ENCODE peak calls at places on chromosomes 7 and 10, in six cellular contexts. J is NCI-H774, Q is posterior vena cava, E is neural progenitor cell, I is WERI-Rb-1, K is T-helper 2 cell. M is an unnamed sample.

GRCh38 chr7:92417913-92418312 is 29.4 kb upstream of the GATAD1 start:
- DNase-seq in J (no peak), Q (no peak), E (peak), I (peak), K (no peak), M (no peak)

GRCh38 chr10:87868277-87868676 is 4.9 kb downstream of the PTEN start:
- DNase-seq in J (no peak), Q (no peak), E (no peak), I (no peak), K (no peak), M (no peak)

GRCh38 chr10:14879801-14880193 is 1.1 kb downstream of the SUV39H2 start:
- DNase-seq in J (no peak), Q (no peak), E (no peak), I (no peak), K (peak), M (no peak)

GRCh38 chr7:132049462-132050304 is 493.3 kb upstream of the PODXL start:
- DNase-seq in J (no peak), Q (no peak), E (peak), I (peak), K (peak), M (no peak)

GRCh38 chr7:15376601-15377000 is 185.2 kb downstream of the AGMO start:
- DNase-seq in J (no peak), Q (no peak), E (no peak), I (no peak), K (no peak), M (no peak)

GRCh38 chr7:137967143-137968018 is 34.5 kb downstream of the CREB3L2 start:
- DNase-seq in J (no peak), Q (no peak), E (peak), I (no peak), K (no peak), M (no peak)

GRCh38 chr7:44057181-44057848 is 8.1 kb downstream of the PGAM2 start:
- DNase-seq in J (no peak), Q (peak), E (no peak), I (no peak), K (no peak), M (no peak)

GRCh38 chr10:35210961-35211360 is 84.3 kb downstream of the CREM start:
- DNase-seq in J (no peak), Q (no peak), E (no peak), I (no peak), K (no peak), M (no peak)

GRCh38 chr10:78875932-78876331 is 192.8 kb upstream of the ZMIZ1 start:
- DNase-seq in J (no peak), Q (no peak), E (no peak), I (no peak), K (no peak), M (no peak)

GRCh38 chr10:75525646-75526045 is 94.2 kb downstream of the LRMDA start:
- DNase-seq in J (no peak), Q (no peak), E (no peak), I (no peak), K (no peak), M (no peak)

GRCh38 chr7:158550886-158551452 is 36.7 kb downstream of the PTPRN2 start:
- DNase-seq in J (no peak), Q (peak), E (no peak), I (no peak), K (no peak), M (no peak)

GRCh38 chr7:2553831-2554581 is 1.3 kb downstream of the BRAT1 start:
- DNase-seq in J (no peak), Q (peak), E (no peak), I (peak), K (no peak), M (no peak)

GRCh38 chr10:113000876-113001598 is 51.0 kb downstream of the TCF7L2 start:
- DNase-seq in J (no peak), Q (no peak), E (peak), I (no peak), K (no peak), M (no peak)

GRCh38 chr7:99242667-99243066 is 30.0 kb upstream of the MYH16 start:
- DNase-seq in J (no peak), Q (no peak), E (no peak), I (no peak), K (no peak), M (no peak)

GRCh38 chr7:155424301-155425010 is 33.5 kb upstream of the EN2 start:
- DNase-seq in J (no peak), Q (peak), E (no peak), I (no peak), K (no peak), M (no peak)

GRCh38 chr10:71368639-71369038 is 28.1 kb upstream of the CDH23 start:
- DNase-seq in J (no peak), Q (peak), E (no peak), I (no peak), K (peak), M (no peak)

GRCh38 chr7:47247132-47247531 is 334.8 kb downstream of the TNS3 start:
- DNase-seq in J (no peak), Q (no peak), E (no peak), I (no peak), K (no peak), M (no peak)

GRCh38 chr10:34333513-34333912 is 481.6 kb downstream of the PARD3 start:
- DNase-seq in J (no peak), Q (no peak), E (no peak), I (no peak), K (no peak), M (no peak)

GRCh38 chr7:107856806-107857540 is 34.0 kb upstream of the DLD start:
- DNase-seq in J (no peak), Q (no peak), E (no peak), I (no peak), K (peak), M (no peak)

GRCh38 chr10:43265799-43266721 is 805 bp downstream of the RASGEF1A start:
- DNase-seq in J (no peak), Q (peak), E (peak), I (peak), K (peak), M (no peak)

GRCh38 chr7:88758355-88759215 is 915 bp upstream of the ZNF804B start:
- DNase-seq in J (no peak), Q (no peak), E (peak), I (peak), K (peak), M (no peak)

GRCh38 chr10:132685121-132685891 is 100.6 kb downstream of the NKX6-2 start:
- DNase-seq in J (no peak), Q (peak), E (peak), I (no peak), K (no peak), M (no peak)

GRCh38 chr10:102452672-102453340 is 1.5 kb upstream of the C10orf95 start:
- DNase-seq in J (no peak), Q (no peak), E (no peak), I (peak), K (peak), M (no peak)

GRCh38 chr10:71999360-72000072 is 35.3 kb downstream of the CHST3 start:
- DNase-seq in J (no peak), Q (peak), E (peak), I (no peak), K (no peak), M (no peak)

GRCh38 chr10:69802424-69803161 is 887 bp downstream of the COL13A1 start:
- DNase-seq in J (no peak), Q (no peak), E (peak), I (peak), K (no peak), M (no peak)

GRCh38 chr10:127310389-127310788 is 114.0 kb upstream of the INSYN2A start:
- DNase-seq in J (no peak), Q (no peak), E (no peak), I (no peak), K (no peak), M (no peak)

GRCh38 chr7:149733554-149734513 is 39.6 kb downstream of the ZNF467 start:
- DNase-seq in J (no peak), Q (peak), E (no peak), I (no peak), K (no peak), M (no peak)

GRCh38 chr7:150881189-150881588 is 28.9 kb downstream of the AOC1 start:
- DNase-seq in J (no peak), Q (no peak), E (no peak), I (no peak), K (no peak), M (no peak)

GRCh38 chr10:70494536-70494935 is 16.0 kb downstream of the PALD1 start:
- DNase-seq in J (no peak), Q (peak), E (no peak), I (no peak), K (peak), M (no peak)

GRCh38 chr7:19455508-19456132 is 253.2 kb downstream of the POLR1F start:
- DNase-seq in J (no peak), Q (no peak), E (peak), I (no peak), K (no peak), M (no peak)

M was measured in NCI-H2029.